ENCODE peak calls at places on chromosomes 16 and 17, in eight cellular contexts. One of them, this sample, is unnamed.
A peak's percentile ranks its signal among the peaks of the same experiment; 100 is the strongest.

GRCh38 chr16:63702981-63703590 is 1418.8 kb downstream of the CDH11 start:
- DNase-seq in A549: no peak
- DNase-seq in H1: peak; percentile 49
- DNase-seq in K562: no peak
- DNase-seq in thoracic aorta: no peak
- DNase-seq in gastrocnemius medialis: no peak
- DNase-seq in endodermal cell: peak; percentile 73
- DNase-seq in heart left ventricle: no peak
- DNase-seq in this sample: no peak

GRCh38 chr17:31744541-31744951 is 114.5 kb downstream of the COPRS start:
- DNase-seq in A549: no peak
- DNase-seq in H1: no peak
- DNase-seq in K562: no peak
- DNase-seq in thoracic aorta: no peak
- DNase-seq in gastrocnemius medialis: no peak
- DNase-seq in endodermal cell: no peak
- DNase-seq in heart left ventricle: no peak
- DNase-seq in this sample: no peak

GRCh38 chr17:38591759-38592241 is 14.0 kb downstream of the SRCIN1 start:
- DNase-seq in A549: no peak
- DNase-seq in H1: no peak
- DNase-seq in K562: no peak
- DNase-seq in thoracic aorta: no peak
- DNase-seq in gastrocnemius medialis: no peak
- DNase-seq in endodermal cell: no peak
- DNase-seq in heart left ventricle: no peak
- DNase-seq in this sample: peak; percentile 8

GRCh38 chr16:52069866-52070265 is 477.1 kb downstream of the TOX3 start:
- DNase-seq in A549: peak; percentile 3
- DNase-seq in H1: peak; percentile 46
- DNase-seq in K562: no peak
- DNase-seq in thoracic aorta: no peak
- DNase-seq in gastrocnemius medialis: no peak
- DNase-seq in endodermal cell: peak; percentile 53
- DNase-seq in heart left ventricle: no peak
- DNase-seq in this sample: peak; percentile 25

GRCh38 chr17:66865151-66865550 is 30.2 kb downstream of the CACNG5 start:
- DNase-seq in A549: no peak
- DNase-seq in H1: no peak
- DNase-seq in K562: no peak
- DNase-seq in thoracic aorta: no peak
- DNase-seq in gastrocnemius medialis: no peak
- DNase-seq in endodermal cell: no peak
- DNase-seq in heart left ventricle: no peak
- DNase-seq in this sample: no peak

GRCh38 chr17:8628172-8628571 is 2.4 kb downstream of the MYH10 start:
- DNase-seq in A549: no peak
- DNase-seq in H1: no peak
- DNase-seq in K562: no peak
- DNase-seq in thoracic aorta: no peak
- DNase-seq in gastrocnemius medialis: no peak
- DNase-seq in endodermal cell: no peak
- DNase-seq in heart left ventricle: no peak
- DNase-seq in this sample: no peak

GRCh38 chr17:42878123-42878880 is 22.3 kb upstream of the G6PC1 start:
- DNase-seq in A549: no peak
- DNase-seq in H1: peak; percentile 87
- DNase-seq in K562: no peak
- DNase-seq in thoracic aorta: no peak
- DNase-seq in gastrocnemius medialis: no peak
- DNase-seq in endodermal cell: peak; percentile 97
- DNase-seq in heart left ventricle: no peak
- DNase-seq in this sample: no peak

GRCh38 chr17:55706808-55707773 is 15.6 kb downstream of the TMEM100 start:
- DNase-seq in A549: no peak
- DNase-seq in H1: peak; percentile 48
- DNase-seq in K562: no peak
- DNase-seq in thoracic aorta: no peak
- DNase-seq in gastrocnemius medialis: no peak
- DNase-seq in endodermal cell: peak; percentile 81
- DNase-seq in heart left ventricle: no peak
- DNase-seq in this sample: no peak

GRCh38 chr17:50035421-50035879 is 20.5 kb upstream of the ITGA3 start:
- DNase-seq in A549: no peak
- DNase-seq in H1: no peak
- DNase-seq in K562: peak; percentile 3
- DNase-seq in thoracic aorta: no peak
- DNase-seq in gastrocnemius medialis: no peak
- DNase-seq in endodermal cell: no peak
- DNase-seq in heart left ventricle: no peak
- DNase-seq in this sample: no peak

GRCh38 chr17:9517396-9517795 is 58.2 kb downstream of the STX8 start:
- DNase-seq in A549: no peak
- DNase-seq in H1: no peak
- DNase-seq in K562: no peak
- DNase-seq in thoracic aorta: no peak
- DNase-seq in gastrocnemius medialis: no peak
- DNase-seq in endodermal cell: no peak
- DNase-seq in heart left ventricle: no peak
- DNase-seq in this sample: no peak

GRCh38 chr17:1647802-1648581 is 1.7 kb downstream of the RILP start:
- DNase-seq in A549: no peak
- DNase-seq in H1: peak; percentile 85
- DNase-seq in K562: peak; percentile 32
- DNase-seq in thoracic aorta: no peak
- DNase-seq in gastrocnemius medialis: peak; percentile 25
- DNase-seq in endodermal cell: peak; percentile 94
- DNase-seq in heart left ventricle: peak; percentile 75
- DNase-seq in this sample: no peak

GRCh38 chr16:53882310-53882709 is 178.4 kb downstream of the FTO start:
- DNase-seq in A549: no peak
- DNase-seq in H1: no peak
- DNase-seq in K562: no peak
- DNase-seq in thoracic aorta: no peak
- DNase-seq in gastrocnemius medialis: no peak
- DNase-seq in endodermal cell: no peak
- DNase-seq in heart left ventricle: no peak
- DNase-seq in this sample: no peak

GRCh38 chr17:51725185-51725584 is 433.3 kb downstream of the CA10 start:
- DNase-seq in A549: no peak
- DNase-seq in H1: no peak
- DNase-seq in K562: no peak
- DNase-seq in thoracic aorta: no peak
- DNase-seq in gastrocnemius medialis: no peak
- DNase-seq in endodermal cell: no peak
- DNase-seq in heart left ventricle: no peak
- DNase-seq in this sample: no peak

GRCh38 chr17:50469005-50469605 is 425 bp upstream of the CHAD start:
- DNase-seq in A549: no peak
- DNase-seq in H1: no peak
- DNase-seq in K562: no peak
- DNase-seq in thoracic aorta: no peak
- DNase-seq in gastrocnemius medialis: no peak
- DNase-seq in endodermal cell: peak; percentile 60
- DNase-seq in heart left ventricle: no peak
- DNase-seq in this sample: no peak

GRCh38 chr17:35539659-35540026 is 2.2 kb upstream of the SLFN12L start:
- DNase-seq in A549: no peak
- DNase-seq in H1: no peak
- DNase-seq in K562: no peak
- DNase-seq in thoracic aorta: no peak
- DNase-seq in gastrocnemius medialis: no peak
- DNase-seq in endodermal cell: no peak
- DNase-seq in heart left ventricle: no peak
- DNase-seq in this sample: no peak

GRCh38 chr16:21268236-21268635 is 9.9 kb downstream of the CRYM start:
- DNase-seq in A549: no peak
- DNase-seq in H1: no peak
- DNase-seq in K562: no peak
- DNase-seq in thoracic aorta: no peak
- DNase-seq in gastrocnemius medialis: no peak
- DNase-seq in endodermal cell: no peak
- DNase-seq in heart left ventricle: no peak
- DNase-seq in this sample: no peak
- TF ChIP-seq CTCF in A549: no peak
- TF ChIP-seq CTCF in H1: no peak
- TF ChIP-seq CTCF in K562: no peak
- TF ChIP-seq CTCF in thoracic aorta: no peak
- TF ChIP-seq CTCF in gastrocnemius medialis: no peak
- TF ChIP-seq CTCF in endodermal cell: no peak
- TF ChIP-seq CTCF in heart left ventricle: no peak
- TF ChIP-seq CTCF in this sample: no peak

DNA sequence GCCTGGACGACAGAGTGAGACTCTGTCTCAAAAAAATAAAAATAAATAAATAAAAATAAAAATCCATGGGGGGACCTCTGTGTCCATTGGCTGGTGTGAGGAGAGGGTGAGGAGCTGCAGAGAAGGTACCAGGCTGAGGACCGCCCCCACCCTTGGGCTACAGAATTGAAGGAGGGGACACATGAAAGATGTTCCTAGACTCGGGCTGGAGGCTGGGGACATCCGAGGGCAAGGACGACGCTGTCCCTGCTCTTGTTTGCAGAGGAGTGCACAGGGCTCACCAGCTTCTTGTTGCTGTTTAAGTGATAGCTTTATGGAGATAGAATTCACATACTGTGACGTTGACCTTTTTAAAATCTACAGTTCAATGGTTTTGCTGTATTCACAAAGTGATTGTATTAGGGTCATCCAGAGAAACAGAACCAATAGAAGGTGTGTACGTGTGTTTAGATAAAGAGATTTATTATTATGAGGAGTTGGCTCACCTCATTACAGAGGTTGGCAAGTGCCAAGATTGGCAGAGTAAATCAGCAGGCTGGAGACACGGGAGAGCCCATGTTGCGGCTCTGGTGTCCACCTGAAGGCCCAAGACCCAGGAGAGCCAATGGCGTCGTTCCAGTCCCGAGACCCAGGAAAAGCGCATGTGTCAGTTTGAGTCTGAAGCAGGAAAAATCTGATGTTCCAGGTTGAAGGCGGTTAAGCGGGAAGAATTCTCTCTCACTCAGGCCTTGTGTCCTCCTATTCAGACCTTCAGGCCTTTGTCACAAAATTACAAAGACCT is 320.7 kb downstream of the SEC14L1 start:
- DNase-seq in A549: no peak
- DNase-seq in H1: no peak
- DNase-seq in K562: no peak
- DNase-seq in thoracic aorta: no peak
- DNase-seq in gastrocnemius medialis: no peak
- DNase-seq in endodermal cell: no peak
- DNase-seq in heart left ventricle: no peak
- DNase-seq in this sample: no peak
- H3K4me3 ChIP-seq in A549: no peak overlapping the region
- H3K4me3 ChIP-seq in H1: no peak overlapping the region
- H3K4me3 ChIP-seq in K562: no peak overlapping the region
- H3K4me3 ChIP-seq in thoracic aorta: no peak overlapping the region
- H3K4me3 ChIP-seq in gastrocnemius medialis: no peak overlapping the region
- H3K4me3 ChIP-seq in endodermal cell: no peak overlapping the region
- H3K4me3 ChIP-seq in heart left ventricle: no peak overlapping the region
- H3K4me3 ChIP-seq in this sample: no peak overlapping the region

GRCh38 chr16:48244080-48244862 is at the start of gene LONP2:
- DNase-seq in A549: peak; percentile 76
- DNase-seq in H1: peak; percentile 90
- DNase-seq in K562: peak; percentile 86
- DNase-seq in thoracic aorta: peak; percentile 62
- DNase-seq in gastrocnemius medialis: peak; percentile 86
- DNase-seq in endodermal cell: peak; percentile 97
- DNase-seq in heart left ventricle: peak; percentile 94
- DNase-seq in this sample: peak; percentile 87
- H3K27ac ChIP-seq in A549: peak within 1 kb of the TSS; percentile 94
- H3K27ac ChIP-seq in H1: no peak within 1 kb of the TSS
- H3K27ac ChIP-seq in K562: peak within 1 kb of the TSS; percentile 83
- H3K27ac ChIP-seq in thoracic aorta: peak within 1 kb of the TSS; percentile 85
- H3K27ac ChIP-seq in gastrocnemius medialis: peak within 1 kb of the TSS; percentile 93
- H3K27ac ChIP-seq in endodermal cell: no peak within 1 kb of the TSS
- H3K27ac ChIP-seq in heart left ventricle: peak within 1 kb of the TSS; percentile 88
- H3K27ac ChIP-seq in this sample: peak within 1 kb of the TSS; percentile 71

GRCh38 chr16:22198547-22199293 is 7.4 kb upstream of the EEF2K start:
- DNase-seq in A549: no peak
- DNase-seq in H1: no peak
- DNase-seq in K562: no peak
- DNase-seq in thoracic aorta: no peak
- DNase-seq in gastrocnemius medialis: no peak
- DNase-seq in endodermal cell: no peak
- DNase-seq in heart left ventricle: no peak
- DNase-seq in this sample: no peak
- TF ChIP-seq CTCF in A549: no peak
- TF ChIP-seq CTCF in H1: no peak
- TF ChIP-seq CTCF in K562: peak; percentile 21
- TF ChIP-seq CTCF in thoracic aorta: no peak
- TF ChIP-seq CTCF in gastrocnemius medialis: no peak
- TF ChIP-seq CTCF in endodermal cell: peak; percentile 34
- TF ChIP-seq CTCF in heart left ventricle: no peak
- TF ChIP-seq CTCF in this sample: no peak

This sample was measured in brain microvascular endothelial cell.